ENCODE peak calls at places on chromosomes 2 and 18, in five cellular contexts. F is A549, R is prostate gland, V is transverse colon, Z is gastrocnemius medialis. S is an unnamed sample.
A peak's percentile ranks its signal among the peaks of the same experiment; 100 is the strongest.

GRCh38 chr2:72883356-72883962 is 3.7 kb upstream of the SPR start:
- DNase-seq in F (peak; percentile 44), R (no peak), V (peak; percentile 37), Z (no peak), S (peak; percentile 57)

GRCh38 chr2:61793389-61793836 is 60.4 kb downstream of the FAM161A start:
- DNase-seq in F (peak; percentile 86), R (peak; percentile 49), V (peak; percentile 65), Z (peak; percentile 26), S (peak; percentile 67)

GRCh38 chr2:126886201-126886905 is 12.3 kb upstream of the TEX51 start:
- DNase-seq in F (peak; percentile 65), R (no peak), V (peak; percentile 70), Z (no peak), S (peak; percentile 59)

GRCh38 chr2:15795426-15795825 is 144.9 kb upstream of the MYCN start:
- DNase-seq in F (no peak), R (no peak), V (no peak), Z (no peak), S (peak; percentile 29)

GRCh38 chr2:65265090-65266045 is 37.7 kb downstream of the ACTR2 start:
- DNase-seq in F (peak; percentile 46), R (peak; percentile 66), V (no peak), Z (no peak), S (peak; percentile 58)

GRCh38 chr2:219689676-219690628 is 62.5 kb downstream of the SLC4A3 start:
- DNase-seq in F (peak; percentile 57), R (peak; percentile 44), V (peak; percentile 29), Z (no peak), S (peak; percentile 49)

GRCh38 chr2:189702071-189702470 is 27.6 kb downstream of the ANKAR start:
- DNase-seq in F (no peak), R (no peak), V (no peak), Z (no peak), S (no peak)

GRCh38 chr18:23484783-23485182 is 18.5 kb upstream of the RMC1 start:
- DNase-seq in F (no peak), R (no peak), V (no peak), Z (no peak), S (no peak)

GRCh38 chr2:132522901-132523300 is 106.3 kb downstream of the GPR39 start:
- DNase-seq in F (no peak), R (no peak), V (no peak), Z (no peak), S (no peak)

GRCh38 chr2:191301971-191302370 is 56.8 kb downstream of the MYO1B start:
- DNase-seq in F (no peak), R (no peak), V (no peak), Z (no peak), S (no peak)

GRCh38 chr2:24122356-24123211 is 550 bp downstream of the PFN4 start:
- DNase-seq in F (peak; percentile 20), R (no peak), V (no peak), Z (no peak), S (no peak)

GRCh38 chr2:238444242-238444641 is 17.5 kb downstream of the ASB1 start:
- DNase-seq in F (no peak), R (no peak), V (no peak), Z (no peak), S (no peak)

GRCh38 chr2:43460141-43460540 is 135.7 kb downstream of the THADA start:
- DNase-seq in F (no peak), R (no peak), V (no peak), Z (no peak), S (no peak)
- H3K4me1 ChIP-seq in F (peaks cover 100% of the 10 kb centered on the region), R (peaks cover 5% of the 10 kb centered on the region), V (peaks cover 39% of the 10 kb centered on the region), Z (peaks cover 75% of the 10 kb centered on the region), S (peaks cover 91% of the 10 kb centered on the region)

GRCh38 chr2:230877737-230878598 is 13.2 kb downstream of the ITM2C start:
- DNase-seq in F (no peak), R (no peak), V (peak; percentile 31), Z (no peak), S (peak; percentile 12)
- H3K4me3 ChIP-seq in F (no peak overlapping the region), R (no peak overlapping the region), V (no peak overlapping the region), Z (no peak overlapping the region), S (no peak overlapping the region)

GRCh38 chr2:27628767-27629709 is at the start of the genes CCDC121 and GPN1:
- DNase-seq in F (peak; percentile 91), R (peak; percentile 80), V (peak; percentile 92), Z (peak; percentile 72), S (peak; percentile 96)
- TF ChIP-seq POLR2A in F (peak; percentile 99), R (peak; percentile 82), V (peak; percentile 66), Z (peak; percentile 49), S (peak; percentile 60)

GRCh38 chr2:204015118-204015842 is 78.7 kb downstream of the ICOS start:
- DNase-seq in F (no peak), R (no peak), V (no peak), Z (no peak), S (no peak)

GRCh38 chr2:204010611-204011560 is 74.3 kb downstream of the ICOS start:
- DNase-seq in F (no peak), R (no peak), V (no peak), Z (no peak), S (no peak)

GRCh38 chr2:204008352-204008751 is 71.8 kb downstream of the ICOS start:
- DNase-seq in F (no peak), R (no peak), V (no peak), Z (no peak), S (no peak)

GRCh38 chr2:204012081-204012653 is 75.6 kb downstream of the ICOS start:
- DNase-seq in F (no peak), R (peak; percentile 87), V (peak; percentile 16), Z (no peak), S (no peak)
- H3K4me1 ChIP-seq in F (no peaks in the 10 kb centered on the region), R (no peaks in the 10 kb centered on the region), V (peaks cover 7% of the 10 kb centered on the region), Z (no peaks in the 10 kb centered on the region), S (no peaks in the 10 kb centered on the region)

GRCh38 chr18:62767321-62767720 is 52.0 kb downstream of the PHLPP1 start:
- DNase-seq in F (no peak), R (no peak), V (no peak), Z (no peak), S (no peak)
- H3K4me3 ChIP-seq in F (no peak overlapping the region), R (no peak overlapping the region), V (no peak overlapping the region), Z (no peak overlapping the region), S (no peak overlapping the region)

S was measured in adrenal gland.